ENCODE peak calls at places on chromosomes 12 and 14, in nine cellular contexts. S is astrocyte of the spinal cord, H is neural crest cell, J is OCI-LY7, P is AG04450, B is tibial artery, A is stomach, Z is body of pancreas, O is pancreas. D is an unnamed sample.

GRCh38 chr12:71439613-71440392 is at the start of gene LGR5:
- DNase-seq in S (peak; percentile 31), H (peak; percentile 66), J (no peak), P (no peak), B (peak; percentile 81), A (no peak), Z (peak; percentile 10), O (peak; percentile 24), D (peak; percentile 32)

GRCh38 chr12:94710933-94711332 is 60.6 kb upstream of the TMCC3 start:
- DNase-seq in S (no peak), H (no peak), J (peak; percentile 75), P (no peak), B (no peak), A (no peak), Z (no peak), O (no peak), D (peak; percentile 53)

GRCh38 chr14:53808042-53808441 is 148.6 kb downstream of the BMP4 start:
- DNase-seq in S (peak; percentile 4), H (no peak), J (no peak), P (no peak), B (no peak), A (no peak), Z (no peak), O (no peak), D (no peak)

GRCh38 chr14:92241966-92242365 is 81.0 kb upstream of the SLC24A4 start:
- DNase-seq in S (no peak), H (no peak), J (no peak), P (no peak), B (no peak), A (no peak), Z (no peak), O (no peak), D (no peak)

GRCh38 chr14:56117765-56118610 is at the start of gene PELI2:
- DNase-seq in S (peak; percentile 71), H (peak; percentile 69), J (peak; percentile 77), P (peak; percentile 54), B (peak; percentile 89), A (peak; percentile 86), Z (peak; percentile 89), O (peak; percentile 87), D (peak; percentile 85)

GRCh38 chr12:116924558-116925453 is 14.1 kb downstream of the FBXW8 start:
- DNase-seq in S (peak; percentile 81), H (no peak), J (peak; percentile 83), P (peak; percentile 44), B (no peak), A (no peak), Z (peak; percentile 9), O (no peak), D (peak; percentile 58)

GRCh38 chr12:29552324-29552927 is 54.9 kb upstream of the OVCH1 start:
- DNase-seq in S (peak; percentile 54), H (peak; percentile 76), J (peak; percentile 42), P (peak; percentile 18), B (peak; percentile 74), A (peak; percentile 74), Z (peak; percentile 52), O (peak; percentile 60), D (peak; percentile 79)

GRCh38 chr12:124716208-124717141 is 147.2 kb downstream of the SCARB1 start:
- DNase-seq in S (no peak), H (no peak), J (no peak), P (no peak), B (no peak), A (peak; percentile 55), Z (no peak), O (no peak), D (no peak)

GRCh38 chr14:30610719-30611388 is 11.3 kb upstream of the SCFD1 start:
- DNase-seq in S (peak; percentile 80), H (no peak), J (peak; percentile 18), P (peak; percentile 47), B (no peak), A (peak; percentile 60), Z (peak; percentile 77), O (peak; percentile 48), D (peak; percentile 66)

GRCh38 chr14:64720190-64720589 is 16.0 kb downstream of the PLEKHG3 start:
- DNase-seq in S (peak; percentile 77), H (no peak), J (no peak), P (peak; percentile 15), B (peak; percentile 65), A (peak; percentile 54), Z (peak; percentile 83), O (peak; percentile 64), D (peak; percentile 71)

GRCh38 chr14:100215330-100215885 is 23.5 kb upstream of the YY1 start:
- DNase-seq in S (no peak), H (no peak), J (no peak), P (no peak), B (no peak), A (no peak), Z (no peak), O (no peak), D (no peak)

GRCh38 chr12:1519642-1520041 is 74.7 kb downstream of the FBXL14 start:
- DNase-seq in S (no peak), H (no peak), J (no peak), P (no peak), B (peak; percentile 53), A (no peak), Z (no peak), O (no peak), D (no peak)

GRCh38 chr14:95034806-95035205 is 122.5 kb downstream of the DICER1 start:
- DNase-seq in S (no peak), H (no peak), J (peak; percentile 8), P (no peak), B (no peak), A (no peak), Z (no peak), O (no peak), D (no peak)

GRCh38 chr14:69613312-69614073 is 2.1 kb downstream of the SUSD6 start:
- DNase-seq in S (no peak), H (no peak), J (no peak), P (no peak), B (no peak), A (no peak), Z (no peak), O (no peak), D (no peak)

GRCh38 chr14:69614592-69614991 is 3.2 kb downstream of the SUSD6 start:
- DNase-seq in S (no peak), H (no peak), J (peak; percentile 90), P (no peak), B (peak; percentile 75), A (no peak), Z (peak; percentile 70), O (peak; percentile 49), D (no peak)

GRCh38 chr14:69612014-69612758 is 790 bp downstream of the SUSD6 start:
- DNase-seq in S (peak; percentile 29), H (no peak), J (peak; percentile 61), P (no peak), B (no peak), A (no peak), Z (peak; percentile 34), O (peak; percentile 36), D (peak; percentile 26)

GRCh38 chr14:69611264-69612013 is at the start of gene SUSD6:
- DNase-seq in S (peak; percentile 88), H (peak; percentile 73), J (peak; percentile 95), P (peak; percentile 48), B (peak; percentile 95), A (peak; percentile 94), Z (peak; percentile 94), O (peak; percentile 90), D (peak; percentile 85)

DNA sequence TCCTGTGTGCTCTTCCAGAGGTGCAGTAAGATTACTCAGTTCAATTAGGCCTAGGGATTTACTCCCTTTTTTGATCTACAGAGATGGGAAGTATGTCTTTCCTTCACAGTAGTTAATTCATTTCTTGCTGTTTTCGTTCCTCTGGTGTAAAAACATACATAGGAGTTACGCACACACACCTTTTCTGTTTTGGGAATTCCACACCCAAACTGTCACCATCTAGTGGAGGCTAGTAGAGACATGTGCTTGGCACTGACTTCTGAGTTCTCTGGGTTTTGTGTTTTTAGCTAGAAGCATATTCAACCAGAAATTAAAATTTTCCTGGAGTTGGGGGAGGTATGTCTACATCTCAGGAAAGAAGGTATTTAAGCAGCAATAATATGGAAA is 1.4 kb downstream of the SUSD6 start:
- DNase-seq in S (peak; percentile 36), H (no peak), J (peak; percentile 41), P (no peak), B (no peak), A (no peak), Z (no peak), O (no peak), D (no peak)
- TF ChIP-seq CTCF in S (peak; percentile 20), H (no peak), J (peak; percentile 74), P (peak; percentile 30), B (no peak), A (no peak), Z (no peak), O (no peak), D (no peak)

DNA sequence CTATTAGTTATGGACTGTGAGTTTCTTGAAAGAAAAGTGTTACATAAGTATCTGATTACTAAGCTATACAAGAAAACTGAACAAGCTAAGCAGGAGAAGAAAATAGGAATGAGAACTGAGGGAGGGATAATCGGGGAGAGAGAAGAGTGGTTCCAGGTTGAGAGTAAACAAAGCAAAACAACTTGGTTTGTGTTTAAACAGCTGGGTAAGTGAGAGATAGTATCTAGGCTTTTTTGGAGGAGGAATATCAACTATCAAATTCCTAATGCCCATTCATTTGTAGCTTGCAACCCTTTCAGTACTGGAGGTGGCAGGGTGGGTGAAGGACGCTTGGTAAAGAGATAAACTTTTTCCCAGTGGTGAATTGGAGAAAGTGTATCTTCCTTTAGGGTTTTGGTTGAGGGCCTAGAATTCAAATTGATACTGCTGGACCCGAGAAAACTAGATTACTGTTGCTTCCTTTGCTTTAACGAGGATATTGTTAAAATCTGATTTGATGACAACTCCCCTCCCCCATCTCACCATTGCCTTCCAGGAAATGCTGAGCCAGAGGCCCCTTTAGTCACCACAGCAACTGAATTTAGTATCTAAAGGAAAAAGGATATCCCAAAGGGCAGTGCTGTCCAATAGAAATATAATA is 2.0 kb upstream of the SLC2A3 start:
- DNase-seq in S (peak; percentile 42), H (no peak), J (no peak), P (no peak), B (no peak), A (no peak), Z (no peak), O (no peak), D (no peak)
- TF ChIP-seq CTCF in S (no peak), H (peak; percentile 50), J (peak; percentile 33), P (peak; percentile 40), B (no peak), A (peak; percentile 4), Z (no peak), O (no peak), D (peak; percentile 26)

DNA sequence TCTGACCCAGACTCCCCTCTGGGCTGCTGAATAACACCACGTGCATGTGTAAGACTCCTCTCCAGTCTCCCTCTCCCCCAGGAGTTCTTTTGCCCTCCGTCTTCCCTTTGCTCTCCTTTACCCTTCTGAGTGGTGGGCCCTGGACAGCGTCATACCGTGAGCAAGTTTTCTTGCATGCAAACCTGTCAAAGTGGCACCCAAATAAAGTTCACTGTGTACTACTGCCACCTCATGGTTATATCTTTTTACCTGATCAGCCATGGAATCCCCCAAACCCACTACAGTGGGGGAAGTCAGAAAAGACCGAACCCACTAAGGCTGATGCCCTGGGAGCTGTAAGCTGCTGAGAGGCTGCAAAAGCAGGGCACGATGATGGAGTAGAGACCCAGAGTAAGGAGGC is 131.1 kb upstream of the VRK1 start:
- DNase-seq in S (no peak), H (no peak), J (peak; percentile 9), P (no peak), B (no peak), A (no peak), Z (no peak), O (no peak), D (no peak)
- TF ChIP-seq CTCF in S (no peak), H (no peak), J (peak; percentile 50), P (no peak), B (no peak), A (no peak), Z (no peak), O (no peak), D (no peak)

GRCh38 chr14:105993814-105994213 is 467.4 kb downstream of the TMEM121 start:
- DNase-seq in S (no peak), H (no peak), J (no peak), P (no peak), B (no peak), A (no peak), Z (no peak), O (no peak), D (no peak)

GRCh38 chr14:105999361-106000028 is 473.1 kb downstream of the TMEM121 start:
- DNase-seq in S (no peak), H (peak; percentile 1), J (no peak), P (no peak), B (no peak), A (peak; percentile 68), Z (peak; percentile 59), O (peak; percentile 29), D (peak; percentile 37)
- TF ChIP-seq CTCF in S (peak; percentile 27), H (no peak), J (no peak), P (peak; percentile 2), B (no peak), A (no peak), Z (peak; percentile 17), O (peak; percentile 16), D (peak; percentile 62)

D was measured in Calu3.